ENCODE peak calls at places on chromosomes 13 and 19, in nine cellular contexts. L is mesendoderm; S is cardiac fibroblast; E is EL; D is Ammon's horn; C is CD8-positive, alpha-beta T cell; A is Calu3; X is activated CD8-positive, alpha-beta memory T cell treated with anti-CD3 and anti-CD28 coated beads, Interleukin-2, amount 50 U/mL, for 4 hours; H is NCI-H1092 treated with DMSO at 0.1 percent for 48 hours. R is an unnamed sample.
A peak's percentile ranks its signal among the peaks of the same experiment; 100 is the strongest.

GRCh38 chr19:42323852-42324654 is 1.4 kb upstream of the MEGF8 start:
- DNase-seq in L (peak; percentile 21), S (no peak), E (peak; percentile 26), D (no peak), C (peak; percentile 50), A (peak; percentile 43), X (peak; percentile 26), H (no peak), R (no peak)

GRCh38 chr19:44345969-44346368 is 10.5 kb downstream of the ZNF112 start:
- DNase-seq in L (no peak), S (no peak), E (no peak), D (peak; percentile 72), C (no peak), A (no peak), X (no peak), H (peak; percentile 78), R (no peak)

GRCh38 chr13:76621726-76622125 is 264.5 kb downstream of the KCTD12 start:
- DNase-seq in L (no peak), S (peak; percentile 49), E (no peak), D (no peak), C (no peak), A (no peak), X (no peak), H (no peak), R (no peak)

GRCh38 chr19:12668937-12669271 is 2.3 kb downstream of the WDR83 start:
- DNase-seq in L (peak; percentile 43), S (peak; percentile 57), E (peak; percentile 75), D (peak; percentile 49), C (no peak), A (peak; percentile 28), X (peak; percentile 72), H (no peak), R (peak; percentile 79)

GRCh38 chr19:16836115-16836905 is 7.1 kb downstream of the SIN3B start:
- DNase-seq in L (no peak), S (peak; percentile 26), E (no peak), D (no peak), C (no peak), A (no peak), X (no peak), H (no peak), R (no peak)

GRCh38 chr19:57025491-57025890 is 94.3 kb upstream of the USP29 start:
- DNase-seq in L (no peak), S (no peak), E (no peak), D (no peak), C (no peak), A (no peak), X (no peak), H (no peak), R (no peak)

GRCh38 chr19:34600366-34600765 is 76.6 kb downstream of the SCGB2B2 start:
- DNase-seq in L (no peak), S (no peak), E (no peak), D (no peak), C (no peak), A (no peak), X (no peak), H (no peak), R (no peak)

GRCh38 chr19:41409288-41409687 is 11.7 kb downstream of the BCKDHA start:
- DNase-seq in L (peak; percentile 81), S (peak; percentile 56), E (peak; percentile 42), D (no peak), C (no peak), A (peak; percentile 71), X (no peak), H (no peak), R (no peak)

GRCh38 chr19:32558607-32559228 is 22.3 kb upstream of the PDCD5 start:
- DNase-seq in L (peak; percentile 75), S (no peak), E (no peak), D (no peak), C (no peak), A (no peak), X (no peak), H (no peak), R (no peak)

GRCh38 chr13:113404366-113404722 is 40.4 kb upstream of the GRTP1 start:
- DNase-seq in L (no peak), S (no peak), E (no peak), D (no peak), C (no peak), A (no peak), X (no peak), H (no peak), R (no peak)